ENCODE peak calls at places on chromosomes 7 and 10, in nine cellular contexts. N, W, O, J, U, B, D, G and F are unnamed samples.

GRCh38 chr7:2037805-2038635 is 194.7 kb downstream of the MAD1L1 start:
- DNase-seq in N (no peak), W (no peak), O (no peak), J (no peak), U (no peak), B (peak), D (no peak), G (no peak), F (no peak)

GRCh38 chr10:110500515-110500905 is 2.8 kb downstream of the DUSP5 start:
- DNase-seq in N (no peak), W (no peak), O (no peak), J (no peak), U (no peak), B (no peak), D (no peak), G (no peak), F (no peak)

GRCh38 chr10:96257944-96258343 is 13.4 kb downstream of the BLNK start:
- DNase-seq in N (no peak), W (no peak), O (no peak), J (no peak), U (no peak), B (no peak), D (no peak), G (no peak), F (no peak)

GRCh38 chr10:72810976-72811375 is 82.6 kb upstream of the OIT3 start:
- DNase-seq in N (no peak), W (no peak), O (no peak), J (no peak), U (no peak), B (no peak), D (no peak), G (no peak), F (no peak)

GRCh38 chr10:49177391-49178355 is 10.5 kb downstream of the TMEM273 start:
- DNase-seq in N (peak), W (peak), O (no peak), J (no peak), U (no peak), B (no peak), D (peak), G (peak), F (peak)

GRCh38 chr7:55533050-55533728 is 39.1 kb downstream of the VOPP1 start:
- DNase-seq in N (peak), W (peak), O (peak), J (no peak), U (no peak), B (no peak), D (no peak), G (no peak), F (peak)

GRCh38 chr7:67019562-67020390 is 23.1 kb downstream of the TYW1 start:
- DNase-seq in N (no peak), W (no peak), O (no peak), J (no peak), U (no peak), B (no peak), D (peak), G (no peak), F (no peak)

GRCh38 chr10:103800789-103801540 is 54.4 kb downstream of the SH3PXD2A start:
- DNase-seq in N (no peak), W (peak), O (no peak), J (peak), U (no peak), B (peak), D (no peak), G (no peak), F (no peak)

GRCh38 chr10:78292987-78293865 is 259.6 kb downstream of the RPS24 start:
- DNase-seq in N (no peak), W (no peak), O (no peak), J (no peak), U (peak), B (no peak), D (no peak), G (no peak), F (no peak)

GRCh38 chr10:133022784-133023115 is 65.0 kb upstream of the ADGRA1 start:
- DNase-seq in N (no peak), W (no peak), O (no peak), J (no peak), U (no peak), B (no peak), D (no peak), G (no peak), F (no peak)

GRCh38 chr10:78028438-78029293 is 649 bp downstream of the POLR3A start:
- DNase-seq in N (peak), W (no peak), O (no peak), J (no peak), U (peak), B (no peak), D (no peak), G (no peak), F (peak)

GRCh38 chr10:99711129-99711719 is 20.7 kb downstream of the COX15 start:
- DNase-seq in N (no peak), W (no peak), O (peak), J (no peak), U (peak), B (peak), D (peak), G (peak), F (peak)

GRCh38 chr10:6409982-6410694 is 169.9 kb downstream of the PRKCQ start:
- DNase-seq in N (peak), W (no peak), O (no peak), J (no peak), U (peak), B (no peak), D (no peak), G (no peak), F (peak)

GRCh38 chr10:1620803-1621202 is 116.5 kb downstream of the ADARB2 start:
- DNase-seq in N (no peak), W (no peak), O (no peak), J (no peak), U (no peak), B (no peak), D (no peak), G (no peak), F (no peak)

DNA sequence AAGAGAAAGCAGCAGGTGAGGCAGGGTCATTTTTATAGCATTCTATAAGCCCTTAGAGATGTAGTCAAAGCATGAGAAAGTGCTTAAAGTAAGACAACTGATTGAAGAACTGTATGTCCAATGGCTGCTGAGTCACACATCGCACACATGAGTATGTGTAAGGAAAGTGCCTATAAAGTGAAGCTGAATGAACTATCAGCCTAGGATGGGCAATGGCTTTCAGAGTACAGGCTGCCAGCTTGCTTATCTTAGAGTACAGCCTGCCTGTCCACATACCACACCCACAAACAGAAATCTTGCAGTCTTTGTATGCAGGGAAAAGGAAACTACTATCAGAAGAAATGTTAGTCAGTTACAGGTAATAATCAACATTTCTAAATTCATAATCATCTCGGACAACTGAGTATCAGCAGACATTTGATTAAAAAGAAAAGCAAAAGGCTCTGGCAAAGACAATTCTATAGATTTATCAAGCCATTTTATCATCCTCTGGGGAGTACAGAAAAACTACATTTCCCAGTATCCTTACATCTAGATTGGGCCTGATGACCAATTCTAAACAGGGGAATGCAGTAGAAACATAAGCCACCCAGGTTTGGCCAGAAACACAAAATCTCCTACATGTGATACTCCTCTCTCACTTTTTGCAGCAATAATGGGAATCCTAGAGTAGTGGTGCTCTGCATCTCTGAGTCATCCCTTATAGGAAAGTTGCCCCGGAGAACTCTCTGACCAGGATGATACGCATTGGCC is 16.2 kb upstream of the EPHB6 start:
- DNase-seq in N (no peak), W (no peak), O (no peak), J (no peak), U (no peak), B (no peak), D (peak), G (no peak), F (no peak)
- TF ChIP-seq POLR2AphosphoS5 in N (no peak), W (no peak), O (no peak), J (no peak), U (no peak), B (no peak), D (peak), G (no peak), F (no peak)

GRCh38 chr7:20560325-20561180 is 54.9 kb upstream of the ABCB5 start:
- DNase-seq in N (no peak), W (no peak), O (no peak), J (no peak), U (peak), B (no peak), D (peak), G (no peak), F (no peak)

GRCh38 chr7:20559883-20560282 is 55.6 kb upstream of the ABCB5 start:
- DNase-seq in N (no peak), W (no peak), O (no peak), J (no peak), U (no peak), B (no peak), D (no peak), G (no peak), F (no peak)

GRCh38 chr7:20561908-20562307 is 53.6 kb upstream of the ABCB5 start:
- DNase-seq in N (no peak), W (no peak), O (no peak), J (no peak), U (no peak), B (no peak), D (no peak), G (no peak), F (no peak)

GRCh38 chr7:20561466-20561865 is 54.0 kb upstream of the ABCB5 start:
- DNase-seq in N (no peak), W (no peak), O (no peak), J (no peak), U (no peak), B (no peak), D (no peak), G (no peak), F (no peak)

GRCh38 chr7:20562461-20562860 is 53.0 kb upstream of the ABCB5 start:
- DNase-seq in N (no peak), W (no peak), O (no peak), J (no peak), U (no peak), B (no peak), D (no peak), G (no peak), F (no peak)
- TF ChIP-seq POLR2AphosphoS5 in N (no peak), W (no peak), O (no peak), J (no peak), U (no peak), B (no peak), D (no peak), G (no peak), F (no peak)

GRCh38 chr7:89726548-89726947 is 427.7 kb upstream of the STEAP1 start:
- DNase-seq in N (no peak), W (no peak), O (no peak), J (no peak), U (no peak), B (no peak), D (no peak), G (no peak), F (no peak)

GRCh38 chr7:89731751-89732150 is 422.5 kb upstream of the STEAP1 start:
- DNase-seq in N (no peak), W (no peak), O (no peak), J (no peak), U (no peak), B (no peak), D (no peak), G (no peak), F (no peak)

DNA sequence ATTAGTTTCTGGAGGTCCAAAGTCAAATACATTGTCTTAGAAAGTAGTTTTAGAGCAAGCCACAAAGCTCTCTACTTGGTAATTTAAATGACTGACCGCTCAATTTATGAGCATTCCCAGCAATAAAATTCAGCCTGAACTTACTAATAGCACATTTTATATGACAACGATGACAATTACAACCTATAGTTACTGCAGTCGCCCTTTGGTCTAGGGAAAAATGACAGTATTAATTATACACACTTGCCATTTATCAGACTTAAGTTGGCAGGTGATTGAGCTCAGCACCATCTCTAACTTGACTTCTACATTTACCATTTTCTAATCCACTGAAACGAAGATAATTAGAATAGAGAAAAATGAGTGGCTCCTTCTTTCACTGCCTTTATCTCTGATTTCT is 425.7 kb upstream of the STEAP1 start:
- DNase-seq in N (no peak), W (no peak), O (no peak), J (no peak), U (no peak), B (no peak), D (no peak), G (no peak), F (no peak)
- TF ChIP-seq POLR2AphosphoS5 in N (no peak), W (no peak), O (no peak), J (no peak), U (no peak), B (no peak), D (no peak), G (no peak), F (no peak)

DNA sequence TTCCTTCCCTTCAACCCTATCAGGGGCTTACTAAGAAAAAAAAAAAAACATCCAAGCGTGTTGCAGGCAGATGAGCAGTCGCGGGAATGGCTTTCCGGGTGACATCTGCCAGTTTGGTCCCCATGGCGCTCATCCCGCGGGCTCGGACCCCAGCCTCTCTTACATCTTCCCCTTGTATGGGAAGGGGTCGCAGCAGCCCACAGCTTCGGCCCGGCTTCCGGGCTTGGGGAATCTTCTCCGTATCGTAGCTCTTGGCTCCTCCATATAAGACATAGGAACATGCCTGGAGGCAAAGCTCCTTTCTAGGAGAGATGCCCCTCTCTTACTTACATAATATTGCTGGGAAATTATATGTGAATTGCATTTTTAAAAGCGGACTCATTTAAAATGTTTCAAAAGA is 99.5 kb downstream of the CUX1 start:
- DNase-seq in N (no peak), W (no peak), O (no peak), J (no peak), U (no peak), B (no peak), D (no peak), G (no peak), F (no peak)
- TF ChIP-seq POLR2AphosphoS5 in N (no peak), W (no peak), O (no peak), J (no peak), U (no peak), B (no peak), D (no peak), G (no peak), F (no peak)

GRCh38 chr10:50417906-50418697 is 166.8 kb upstream of the ASAH2 start:
- DNase-seq in N (peak), W (peak), O (no peak), J (peak), U (peak), B (peak), D (peak), G (peak), F (peak)
- TF ChIP-seq POLR2AphosphoS5 in N (peak), W (no peak), O (no peak), J (no peak), U (no peak), B (no peak), D (peak), G (peak), F (peak)

GRCh38 chr10:125350519-125350918 is 190.2 kb upstream of the CTBP2 start:
- DNase-seq in N (no peak), W (no peak), O (no peak), J (no peak), U (no peak), B (no peak), D (no peak), G (no peak), F (no peak)

GRCh38 chr10:125355657-125356056 is 195.3 kb upstream of the CTBP2 start:
- DNase-seq in N (no peak), W (no peak), O (no peak), J (no peak), U (no peak), B (no peak), D (no peak), G (no peak), F (no peak)
- TF ChIP-seq POLR2AphosphoS5 in N (no peak), W (no peak), O (no peak), J (no peak), U (no peak), B (no peak), D (no peak), G (no peak), F (no peak)

GRCh38 chr10:76354349-76354748 is 922.9 kb downstream of the LRMDA start:
- DNase-seq in N (no peak), W (no peak), O (no peak), J (no peak), U (no peak), B (no peak), D (no peak), G (no peak), F (no peak)

GRCh38 chr10:76352300-76352699 is 920.9 kb downstream of the LRMDA start:
- DNase-seq in N (no peak), W (no peak), O (no peak), J (no peak), U (no peak), B (no peak), D (no peak), G (peak), F (no peak)

GRCh38 chr10:76353124-76353851 is 921.9 kb downstream of the LRMDA start:
- DNase-seq in N (no peak), W (no peak), O (no peak), J (no peak), U (no peak), B (no peak), D (no peak), G (no peak), F (no peak)

GRCh38 chr10:76354921-76355320 is 923.5 kb downstream of the LRMDA start:
- DNase-seq in N (no peak), W (no peak), O (no peak), J (no peak), U (no peak), B (no peak), D (no peak), G (no peak), F (no peak)

DNA sequence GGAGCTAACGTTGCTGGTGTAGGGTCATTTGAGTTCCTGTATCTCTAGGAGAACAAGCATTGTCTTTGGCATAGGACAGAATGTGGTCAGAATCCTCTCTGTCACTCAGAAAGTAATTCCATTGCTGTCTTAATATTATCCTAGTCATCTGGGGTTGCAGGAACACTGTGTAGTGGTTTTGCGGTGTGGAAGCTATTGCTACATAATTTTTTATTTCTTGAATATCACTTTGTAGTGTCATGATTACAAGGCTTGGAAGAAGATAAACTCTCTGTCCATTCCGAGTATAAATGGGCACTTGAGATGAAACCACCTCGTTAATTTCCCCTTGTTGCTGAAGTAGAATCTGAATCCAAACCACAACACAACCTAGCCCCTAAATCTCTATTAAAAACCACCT is 919.2 kb downstream of the LRMDA start:
- DNase-seq in N (no peak), W (no peak), O (no peak), J (no peak), U (no peak), B (no peak), D (no peak), G (no peak), F (no peak)
- TF ChIP-seq POLR2AphosphoS5 in N (no peak), W (no peak), O (no peak), J (no peak), U (no peak), B (no peak), D (no peak), G (no peak), F (no peak)

GRCh38 chr10:92693534-92693893 is 3.8 kb downstream of the HHEX start:
- DNase-seq in N (no peak), W (no peak), O (no peak), J (no peak), U (no peak), B (no peak), D (no peak), G (no peak), F (no peak)
- TF ChIP-seq POLR2AphosphoS5 in N (no peak), W (no peak), O (no peak), J (no peak), U (no peak), B (no peak), D (no peak), G (no peak), F (no peak)

GRCh38 chr10:112959207-112959838 is 9.3 kb downstream of the TCF7L2 start:
- DNase-seq in N (no peak), W (no peak), O (no peak), J (no peak), U (no peak), B (no peak), D (no peak), G (peak), F (no peak)
- TF ChIP-seq POLR2AphosphoS5 in N (no peak), W (no peak), O (no peak), J (no peak), U (no peak), B (no peak), D (no peak), G (no peak), F (no peak)

GRCh38 chr7:75772081-75773077 is at the start of gene CCL26:
- DNase-seq in N (peak), W (no peak), O (no peak), J (peak), U (no peak), B (no peak), D (no peak), G (no peak), F (peak)

DNA sequence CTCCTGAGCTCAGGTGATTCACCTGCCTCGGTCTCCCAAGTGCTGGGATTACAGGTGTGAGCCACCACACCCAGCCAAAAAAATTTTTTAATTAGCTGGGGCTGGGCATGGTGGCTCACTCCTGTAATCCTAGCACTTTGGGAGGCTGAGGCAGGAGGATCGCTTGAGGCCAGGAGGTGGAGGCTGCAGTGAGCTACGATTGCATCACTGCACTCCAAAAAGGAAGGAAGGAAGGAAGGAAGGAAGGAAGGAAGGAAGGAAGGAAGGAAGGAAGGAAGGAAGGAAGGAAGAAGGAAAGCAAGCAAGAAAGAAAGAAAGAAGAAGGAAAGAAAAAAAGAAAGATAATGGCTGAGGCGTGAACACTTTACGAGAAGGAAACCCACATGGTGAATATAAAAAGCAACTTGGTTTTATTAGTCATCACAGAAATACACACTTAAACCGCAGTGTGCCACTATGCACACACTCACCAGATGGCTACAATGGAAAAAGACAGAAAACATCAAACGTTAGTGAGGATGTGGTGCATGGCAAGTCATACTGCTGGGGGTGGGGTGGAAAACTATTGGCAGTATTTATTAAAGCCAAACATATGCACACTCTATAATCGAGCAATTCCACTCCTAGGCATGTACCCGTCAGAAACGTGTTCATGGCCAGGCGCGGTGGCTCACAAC is 4.4 kb upstream of the CCL26 start:
- DNase-seq in N (no peak), W (no peak), O (peak), J (no peak), U (no peak), B (no peak), D (no peak), G (no peak), F (no peak)
- TF ChIP-seq POLR2AphosphoS5 in N (no peak), W (no peak), O (no peak), J (no peak), U (no peak), B (no peak), D (no peak), G (no peak), F (no peak)